ENCODE peak calls at places on chromosomes 2 and 18, in six cellular contexts. B is mesendoderm, W is IMR-90, X is mesenchymal stem cell, O is neuronal stem cell, P is H1. H is an unnamed sample.
A peak's percentile ranks its signal among the peaks of the same experiment; 100 is the strongest.

GRCh38 chr2:158357699-158358098 is 98.9 kb downstream of the CCDC148 start:
- DNase-seq in B (no peak), W (no peak), X (no peak), O (no peak), P (no peak), H (no peak)

GRCh38 chr2:16763493-16763899 is 97.9 kb upstream of the CYRIA start:
- DNase-seq in B (no peak), W (no peak), X (no peak), O (no peak), P (no peak), H (peak; percentile 72)

GRCh38 chr2:145909175-145909574 is 1389.3 kb upstream of the ZEB2 start:
- DNase-seq in B (no peak), W (no peak), X (no peak), O (no peak), P (no peak), H (no peak)

GRCh38 chr2:190838492-190838910 is 42.1 kb upstream of the GLS start:
- DNase-seq in B (no peak), W (peak; percentile 89), X (peak; percentile 67), O (no peak), P (no peak), H (no peak)

GRCh38 chr2:14907014-14907612 is 274.6 kb downstream of the LRATD1 start:
- DNase-seq in B (peak; percentile 54), W (no peak), X (no peak), O (no peak), P (no peak), H (peak; percentile 36)

GRCh38 chr2:10446631-10447030 is 1.5 kb downstream of the ODC1 start:
- DNase-seq in B (no peak), W (no peak), X (no peak), O (no peak), P (no peak), H (no peak)

GRCh38 chr2:28604284-28604843 is 108.5 kb downstream of the PLB1 start:
- DNase-seq in B (no peak), W (no peak), X (no peak), O (no peak), P (no peak), H (peak; percentile 65)

GRCh38 chr2:131104487-131105155 is 515 bp upstream of the PLEKHB2 start:
- DNase-seq in B (peak; percentile 27), W (peak; percentile 61), X (peak; percentile 89), O (no peak), P (no peak), H (peak; percentile 68)

GRCh38 chr2:238995634-238996033 is 147.7 kb downstream of the TWIST2 start:
- DNase-seq in B (no peak), W (no peak), X (no peak), O (no peak), P (no peak), H (no peak)

GRCh38 chr2:201532686-201533304 is 81.3 kb downstream of the STRADB start:
- DNase-seq in B (no peak), W (peak; percentile 93), X (peak; percentile 81), O (no peak), P (no peak), H (peak; percentile 69)

GRCh38 chr2:80059381-80059907 is 245.1 kb downstream of the LRRTM1 start:
- DNase-seq in B (no peak), W (no peak), X (no peak), O (no peak), P (no peak), H (no peak)

GRCh38 chr18:36309436-36310391 is 12.2 kb downstream of the FHOD3 start:
- DNase-seq in B (no peak), W (peak; percentile 98), X (peak; percentile 91), O (no peak), P (peak; percentile 42), H (peak; percentile 96)

GRCh38 chr2:199461455-199462166 is 3.9 kb upstream of the SATB2 start:
- DNase-seq in B (no peak), W (no peak), X (no peak), O (peak; percentile 27), P (no peak), H (no peak)

GRCh38 chr2:121408641-121409040 is 122.0 kb upstream of the RNU4ATAC start:
- DNase-seq in B (no peak), W (peak; percentile 82), X (no peak), O (no peak), P (no peak), H (no peak)

GRCh38 chr2:100919316-100919715 is 82.8 kb upstream of the RPL31 start:
- DNase-seq in B (peak; percentile 36), W (no peak), X (no peak), O (no peak), P (peak; percentile 86), H (no peak)

GRCh38 chr2:108119026-108119425 is 120.7 kb upstream of the SULT1C3 start:
- DNase-seq in B (no peak), W (no peak), X (no peak), O (no peak), P (no peak), H (no peak)

GRCh38 chr2:190722825-190723224 is 73.9 kb downstream of the NAB1 start:
- DNase-seq in B (no peak), W (no peak), X (no peak), O (no peak), P (no peak), H (no peak)

GRCh38 chr18:45837283-45838070 is 12.0 kb downstream of the SIGLEC15 start:
- DNase-seq in B (peak; percentile 81), W (no peak), X (peak; percentile 67), O (peak; percentile 43), P (peak; percentile 82), H (peak; percentile 88)

GRCh38 chr2:214774108-214774507 is 35.4 kb downstream of the BARD1 start:
- DNase-seq in B (no peak), W (peak; percentile 86), X (peak; percentile 61), O (no peak), P (no peak), H (no peak)

GRCh38 chr18:8190980-8191379 is 418.3 kb upstream of the RAB12 start:
- DNase-seq in B (no peak), W (no peak), X (no peak), O (no peak), P (no peak), H (no peak)

GRCh38 chr18:8197510-8197909 is 411.7 kb upstream of the RAB12 start:
- DNase-seq in B (no peak), W (no peak), X (no peak), O (no peak), P (no peak), H (no peak)

DNA sequence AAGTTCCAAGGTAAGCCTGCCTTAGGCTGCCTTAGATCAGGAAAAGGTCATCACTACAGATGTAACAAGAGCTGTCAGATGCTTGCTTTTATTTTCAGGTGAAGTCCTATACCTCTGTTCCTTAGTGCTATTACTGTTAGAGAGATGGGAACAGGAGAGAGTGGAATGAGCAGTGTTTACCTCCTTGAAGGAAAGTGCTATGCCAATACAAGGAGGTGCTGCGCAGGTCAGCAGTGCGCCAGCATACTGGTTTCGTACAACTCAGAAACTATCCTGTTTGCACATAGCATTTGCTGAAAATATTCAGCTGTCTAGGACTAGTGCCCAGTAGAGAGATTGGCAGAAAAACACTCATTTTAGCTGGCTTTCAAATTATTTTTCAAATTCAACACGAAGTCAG is 413.0 kb upstream of the RAB12 start:
- DNase-seq in B (no peak), W (no peak), X (no peak), O (no peak), P (no peak), H (no peak)
- H3K23ac ChIP-seq in B (no peak overlapping the region), W (no peak overlapping the region), X (no peak overlapping the region), O (no peak overlapping the region), P (no peak overlapping the region), H (no peak overlapping the region)

GRCh38 chr2:64319930-64320329 is 134.0 kb upstream of the LGALSL start:
- DNase-seq in B (no peak), W (no peak), X (no peak), O (no peak), P (no peak), H (no peak)
- H3K36me3 ChIP-seq in B (no peaks in the 10 kb centered on the region), W (no peaks in the 10 kb centered on the region), X (no peaks in the 10 kb centered on the region), O (no peaks in the 10 kb centered on the region), P (no peaks in the 10 kb centered on the region), H (no peaks in the 10 kb centered on the region)

GRCh38 chr2:180110469-180110868 is 103.4 kb upstream of the CWC22 start:
- DNase-seq in B (no peak), W (no peak), X (no peak), O (no peak), P (no peak), H (no peak)
- H3K23ac ChIP-seq in B (no peak overlapping the region), W (no peak overlapping the region), X (no peak overlapping the region), O (no peak overlapping the region), P (no peak overlapping the region), H (no peak overlapping the region)

DNA sequence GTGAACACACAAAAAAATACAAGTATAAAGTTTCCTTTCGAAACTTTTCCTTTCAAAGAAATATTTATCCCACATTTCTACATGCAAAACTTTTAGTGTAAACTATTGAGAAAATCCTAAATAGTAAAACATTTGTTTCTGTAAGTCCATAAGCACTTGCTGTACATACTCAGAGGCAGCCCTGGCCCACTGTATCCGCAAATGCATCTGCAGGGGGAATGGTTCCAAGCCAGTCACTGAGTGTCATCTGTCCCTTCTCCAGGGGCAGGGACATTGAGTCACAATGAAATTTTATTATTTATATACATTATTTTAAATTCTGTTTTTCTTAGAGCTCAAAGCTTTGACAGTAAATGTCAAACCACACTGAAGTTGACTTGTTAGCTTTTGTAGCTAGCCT is 367.1 kb downstream of the MTX2 start:
- DNase-seq in B (no peak), W (no peak), X (no peak), O (peak; percentile 17), P (no peak), H (no peak)
- H3K36me3 ChIP-seq in B (no peaks in the 10 kb centered on the region), W (no peaks in the 10 kb centered on the region), X (no peaks in the 10 kb centered on the region), O (no peaks in the 10 kb centered on the region), P (no peaks in the 10 kb centered on the region), H (no peaks in the 10 kb centered on the region)

DNA sequence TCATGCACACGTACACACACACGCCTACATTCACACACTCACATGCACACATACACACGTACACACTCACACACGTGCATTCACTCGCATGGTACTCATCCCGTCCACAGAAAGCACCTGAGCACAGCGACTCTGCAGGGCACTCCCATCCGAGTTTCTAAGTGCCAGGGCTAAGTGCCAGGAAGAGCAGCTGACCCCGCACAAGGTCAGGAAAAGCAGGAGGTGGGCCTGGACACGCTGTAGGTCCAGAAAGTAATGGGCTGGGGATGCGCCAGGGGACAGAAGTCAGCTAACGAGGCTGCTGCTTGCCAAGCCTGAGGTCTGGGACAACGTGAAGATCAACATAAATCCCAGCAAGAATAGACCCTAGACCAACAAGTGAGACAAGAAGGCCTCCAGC is 15.8 kb downstream of the ADI1 start:
- DNase-seq in B (no peak), W (no peak), X (no peak), O (no peak), P (no peak), H (no peak)
- H3K23ac ChIP-seq in B (no peak overlapping the region), W (no peak overlapping the region), X (no peak overlapping the region), O (no peak overlapping the region), P (no peak overlapping the region), H (no peak overlapping the region)

H was measured in trophoblast cell.